ENCODE peak calls at places on chromosome 10, in six cellular contexts. One of them, this sample, is unnamed.

GRCh38 chr10:132817701-132818211 is 31.8 kb upstream of the NKX6-2 start:
- DNase-seq in ovary: no peak
- DNase-seq in stimulated activated CD8-positive, alpha-beta memory T cell treated with anti-CD3 and anti-CD28 coated beads, Interleukin-4, amount 100 ng/mL, for 4 hours: no peak
- DNase-seq in NCI-H1417: no peak
- DNase-seq in caudate nucleus: no peak
- DNase-seq in HuH-7.5: no peak
- DNase-seq in this sample: no peak

GRCh38 chr10:11787846-11788245 is 35.3 kb upstream of the PROSER2 start:
- DNase-seq in HuH-7.5: no peak
- DNase-seq in ovary: no peak
- DNase-seq in stimulated activated CD8-positive, alpha-beta memory T cell treated with anti-CD3 and anti-CD28 coated beads, Interleukin-4, amount 100 ng/mL, for 4 hours: no peak
- DNase-seq in NCI-H1417: no peak
- DNase-seq in caudate nucleus: no peak
- DNase-seq in this sample: no peak

GRCh38 chr10:114257488-114257887 is 18.4 kb downstream of the VWA2 start:
- DNase-seq in stimulated activated CD8-positive, alpha-beta memory T cell treated with anti-CD3 and anti-CD28 coated beads, Interleukin-4, amount 100 ng/mL, for 4 hours: no peak
- DNase-seq in caudate nucleus: no peak
- DNase-seq in NCI-H1417: no peak
- DNase-seq in HuH-7.5: no peak
- DNase-seq in ovary: no peak
- DNase-seq in this sample: no peak

GRCh38 chr10:44390585-44391072 is 5.7 kb upstream of the CXCL12 start:
- DNase-seq in ovary: no peak
- DNase-seq in NCI-H1417: no peak
- DNase-seq in caudate nucleus: no peak
- DNase-seq in HuH-7.5: no peak
- DNase-seq in stimulated activated CD8-positive, alpha-beta memory T cell treated with anti-CD3 and anti-CD28 coated beads, Interleukin-4, amount 100 ng/mL, for 4 hours: no peak
- DNase-seq in this sample: no peak

GRCh38 chr10:130360826-130361311 is 224.7 kb downstream of the GLRX3 start:
- DNase-seq in NCI-H1417: no peak
- DNase-seq in HuH-7.5: no peak
- DNase-seq in ovary: no peak
- DNase-seq in stimulated activated CD8-positive, alpha-beta memory T cell treated with anti-CD3 and anti-CD28 coated beads, Interleukin-4, amount 100 ng/mL, for 4 hours: no peak
- DNase-seq in caudate nucleus: no peak
- DNase-seq in this sample: no peak

GRCh38 chr10:86169066-86169465 is 197.5 kb downstream of the GRID1 start:
- DNase-seq in caudate nucleus: no peak
- DNase-seq in stimulated activated CD8-positive, alpha-beta memory T cell treated with anti-CD3 and anti-CD28 coated beads, Interleukin-4, amount 100 ng/mL, for 4 hours: no peak
- DNase-seq in HuH-7.5: no peak
- DNase-seq in NCI-H1417: no peak
- DNase-seq in ovary: no peak
- DNase-seq in this sample: no peak

GRCh38 chr10:86064219-86064618 is 302.4 kb downstream of the GRID1 start:
- DNase-seq in ovary: no peak
- DNase-seq in HuH-7.5: no peak
- DNase-seq in stimulated activated CD8-positive, alpha-beta memory T cell treated with anti-CD3 and anti-CD28 coated beads, Interleukin-4, amount 100 ng/mL, for 4 hours: no peak
- DNase-seq in caudate nucleus: no peak
- DNase-seq in NCI-H1417: no peak
- DNase-seq in this sample: no peak

GRCh38 chr10:133294189-133294588 is 14.5 kb downstream of the TUBGCP2 start:
- DNase-seq in stimulated activated CD8-positive, alpha-beta memory T cell treated with anti-CD3 and anti-CD28 coated beads, Interleukin-4, amount 100 ng/mL, for 4 hours: no peak
- DNase-seq in caudate nucleus: no peak
- DNase-seq in HuH-7.5: no peak
- DNase-seq in NCI-H1417: no peak
- DNase-seq in ovary: no peak
- DNase-seq in this sample: no peak

GRCh38 chr10:1174022-1174421 is 117.8 kb downstream of the WDR37 start:
- DNase-seq in NCI-H1417: no peak
- DNase-seq in ovary: no peak
- DNase-seq in stimulated activated CD8-positive, alpha-beta memory T cell treated with anti-CD3 and anti-CD28 coated beads, Interleukin-4, amount 100 ng/mL, for 4 hours: no peak
- DNase-seq in HuH-7.5: no peak
- DNase-seq in caudate nucleus: no peak
- DNase-seq in this sample: no peak

GRCh38 chr10:124744047-124744687 is at the start of gene FAM53B:
- DNase-seq in caudate nucleus: peak; percentile 74
- DNase-seq in ovary: peak; percentile 83
- DNase-seq in NCI-H1417: peak; percentile 65
- DNase-seq in stimulated activated CD8-positive, alpha-beta memory T cell treated with anti-CD3 and anti-CD28 coated beads, Interleukin-4, amount 100 ng/mL, for 4 hours: no peak
- DNase-seq in HuH-7.5: peak; percentile 80
- DNase-seq in this sample: peak; percentile 44

GRCh38 chr10:48778193-48778857 is 93.7 kb downstream of the WDFY4 start:
- DNase-seq in caudate nucleus: no peak
- DNase-seq in NCI-H1417: no peak
- DNase-seq in HuH-7.5: no peak
- DNase-seq in stimulated activated CD8-positive, alpha-beta memory T cell treated with anti-CD3 and anti-CD28 coated beads, Interleukin-4, amount 100 ng/mL, for 4 hours: no peak
- DNase-seq in ovary: no peak
- DNase-seq in this sample: no peak

GRCh38 chr10:88657901-88658300 is 6.3 kb upstream of the LIPF start:
- DNase-seq in ovary: no peak
- DNase-seq in stimulated activated CD8-positive, alpha-beta memory T cell treated with anti-CD3 and anti-CD28 coated beads, Interleukin-4, amount 100 ng/mL, for 4 hours: no peak
- DNase-seq in caudate nucleus: no peak
- DNase-seq in HuH-7.5: no peak
- DNase-seq in NCI-H1417: no peak
- DNase-seq in this sample: no peak

GRCh38 chr10:37289833-37290464 is 164.6 kb downstream of the ANKRD30A start:
- DNase-seq in caudate nucleus: no peak
- DNase-seq in HuH-7.5: no peak
- DNase-seq in ovary: no peak
- DNase-seq in NCI-H1417: no peak
- DNase-seq in stimulated activated CD8-positive, alpha-beta memory T cell treated with anti-CD3 and anti-CD28 coated beads, Interleukin-4, amount 100 ng/mL, for 4 hours: no peak
- DNase-seq in this sample: no peak

GRCh38 chr10:71478966-71479365 is 82.2 kb downstream of the CDH23 start:
- DNase-seq in HuH-7.5: no peak
- DNase-seq in stimulated activated CD8-positive, alpha-beta memory T cell treated with anti-CD3 and anti-CD28 coated beads, Interleukin-4, amount 100 ng/mL, for 4 hours: no peak
- DNase-seq in NCI-H1417: no peak
- DNase-seq in ovary: no peak
- DNase-seq in caudate nucleus: no peak
- DNase-seq in this sample: no peak

GRCh38 chr10:10891437-10891836 is 126.2 kb upstream of the CELF2 start:
- DNase-seq in caudate nucleus: no peak
- DNase-seq in NCI-H1417: no peak
- DNase-seq in HuH-7.5: no peak
- DNase-seq in stimulated activated CD8-positive, alpha-beta memory T cell treated with anti-CD3 and anti-CD28 coated beads, Interleukin-4, amount 100 ng/mL, for 4 hours: no peak
- DNase-seq in ovary: no peak
- DNase-seq in this sample: no peak

GRCh38 chr10:77710759-77711682 is 73.4 kb upstream of the KCNMA1 start:
- DNase-seq in NCI-H1417: peak; percentile 27
- DNase-seq in caudate nucleus: peak; percentile 56
- DNase-seq in stimulated activated CD8-positive, alpha-beta memory T cell treated with anti-CD3 and anti-CD28 coated beads, Interleukin-4, amount 100 ng/mL, for 4 hours: peak; percentile 33
- DNase-seq in ovary: peak; percentile 55
- DNase-seq in HuH-7.5: peak; percentile 63
- DNase-seq in this sample: peak; percentile 55

GRCh38 chr10:132113766-132114365 is 48.1 kb downstream of the JAKMIP3 start:
- DNase-seq in NCI-H1417: no peak
- DNase-seq in stimulated activated CD8-positive, alpha-beta memory T cell treated with anti-CD3 and anti-CD28 coated beads, Interleukin-4, amount 100 ng/mL, for 4 hours: no peak
- DNase-seq in ovary: peak; percentile 1
- DNase-seq in HuH-7.5: no peak
- DNase-seq in caudate nucleus: no peak
- DNase-seq in this sample: no peak

GRCh38 chr10:117170244-117170643 is 27.0 kb upstream of the KCNK18 start:
- DNase-seq in stimulated activated CD8-positive, alpha-beta memory T cell treated with anti-CD3 and anti-CD28 coated beads, Interleukin-4, amount 100 ng/mL, for 4 hours: no peak
- DNase-seq in HuH-7.5: no peak
- DNase-seq in ovary: no peak
- DNase-seq in NCI-H1417: no peak
- DNase-seq in caudate nucleus: no peak
- DNase-seq in this sample: no peak

GRCh38 chr10:92031580-92031979 is 108.0 kb downstream of the BTAF1 start:
- DNase-seq in NCI-H1417: no peak
- DNase-seq in caudate nucleus: no peak
- DNase-seq in HuH-7.5: no peak
- DNase-seq in ovary: no peak
- DNase-seq in stimulated activated CD8-positive, alpha-beta memory T cell treated with anti-CD3 and anti-CD28 coated beads, Interleukin-4, amount 100 ng/mL, for 4 hours: no peak
- DNase-seq in this sample: no peak

GRCh38 chr10:22315455-22316285 is 518 bp upstream of the COMMD3 start:
- DNase-seq in ovary: no peak
- DNase-seq in HuH-7.5: no peak
- DNase-seq in stimulated activated CD8-positive, alpha-beta memory T cell treated with anti-CD3 and anti-CD28 coated beads, Interleukin-4, amount 100 ng/mL, for 4 hours: no peak
- DNase-seq in caudate nucleus: no peak
- DNase-seq in NCI-H1417: peak; percentile 43
- DNase-seq in this sample: no peak

GRCh38 chr10:83764681-83765080 is 374.6 kb upstream of the GHITM start:
- DNase-seq in HuH-7.5: no peak
- DNase-seq in stimulated activated CD8-positive, alpha-beta memory T cell treated with anti-CD3 and anti-CD28 coated beads, Interleukin-4, amount 100 ng/mL, for 4 hours: no peak
- DNase-seq in NCI-H1417: no peak
- DNase-seq in caudate nucleus: no peak
- DNase-seq in ovary: no peak
- DNase-seq in this sample: no peak

GRCh38 chr10:34169677-34170076 is 645.4 kb downstream of the PARD3 start:
- DNase-seq in HuH-7.5: no peak
- DNase-seq in NCI-H1417: no peak
- DNase-seq in ovary: no peak
- DNase-seq in stimulated activated CD8-positive, alpha-beta memory T cell treated with anti-CD3 and anti-CD28 coated beads, Interleukin-4, amount 100 ng/mL, for 4 hours: no peak
- DNase-seq in caudate nucleus: no peak
- DNase-seq in this sample: no peak

GRCh38 chr10:33721509-33721908 is 387.0 kb upstream of the NRP1 start:
- DNase-seq in NCI-H1417: no peak
- DNase-seq in ovary: no peak
- DNase-seq in stimulated activated CD8-positive, alpha-beta memory T cell treated with anti-CD3 and anti-CD28 coated beads, Interleukin-4, amount 100 ng/mL, for 4 hours: no peak
- DNase-seq in HuH-7.5: no peak
- DNase-seq in caudate nucleus: no peak
- DNase-seq in this sample: no peak

GRCh38 chr10:97977673-97978072 is 52.7 kb downstream of the CRTAC1 start:
- DNase-seq in NCI-H1417: no peak
- DNase-seq in HuH-7.5: no peak
- DNase-seq in stimulated activated CD8-positive, alpha-beta memory T cell treated with anti-CD3 and anti-CD28 coated beads, Interleukin-4, amount 100 ng/mL, for 4 hours: no peak
- DNase-seq in caudate nucleus: no peak
- DNase-seq in ovary: no peak
- DNase-seq in this sample: no peak

GRCh38 chr10:106011189-106011744 is 1153.2 kb downstream of the SORCS1 start:
- DNase-seq in HuH-7.5: no peak
- DNase-seq in stimulated activated CD8-positive, alpha-beta memory T cell treated with anti-CD3 and anti-CD28 coated beads, Interleukin-4, amount 100 ng/mL, for 4 hours: no peak
- DNase-seq in caudate nucleus: no peak
- DNase-seq in NCI-H1417: no peak
- DNase-seq in ovary: no peak
- DNase-seq in this sample: no peak